ENCODE peak calls at places on chromosome 17, in nine cellular contexts. I is type B pancreatic cell; J is HTR-8/SVneo; S is caudate nucleus; A is renal cortical epithelial cell; W is activated CD8-positive, alpha-beta memory T cell treated with anti-CD3 and anti-CD28 coated beads for 24 hours; D is AG10803; U is PC-3; X is lower leg skin. Q is an unnamed sample.
A peak's percentile ranks its signal among the peaks of the same experiment; 100 is the strongest.

GRCh38 chr17:17494499-17495447 is 1.4 kb downstream of the RASD1 start:
- DNase-seq in I (no peak), J (no peak), S (no peak), A (peak; percentile 18), W (peak; percentile 67), D (peak; percentile 43), U (peak; percentile 60), X (peak; percentile 55), Q (peak; percentile 58)

GRCh38 chr17:74361613-74362391 is at the start of gene BTBD17:
- DNase-seq in I (no peak), J (no peak), S (peak; percentile 63), A (no peak), W (peak; percentile 71), D (no peak), U (peak; percentile 68), X (peak; percentile 21), Q (no peak)

GRCh38 chr17:6374761-6375312 is 60.1 kb downstream of the AIPL1 start:
- DNase-seq in I (no peak), J (peak; percentile 73), S (peak; percentile 48), A (peak; percentile 86), W (peak; percentile 77), D (peak; percentile 5), U (peak; percentile 83), X (no peak), Q (no peak)

GRCh38 chr17:29110372-29110757 is 67.4 kb downstream of the PIPOX start:
- DNase-seq in I (no peak), J (no peak), S (no peak), A (no peak), W (no peak), D (no peak), U (no peak), X (no peak), Q (no peak)

GRCh38 chr17:33730131-33730530 is 437.0 kb upstream of the ASIC2 start:
- DNase-seq in I (no peak), J (no peak), S (no peak), A (no peak), W (no peak), D (no peak), U (no peak), X (no peak), Q (no peak)

GRCh38 chr17:57675988-57676387 is 69.1 kb downstream of the CCDC182 start:
- DNase-seq in I (peak; percentile 65), J (no peak), S (no peak), A (no peak), W (peak; percentile 42), D (no peak), U (no peak), X (no peak), Q (no peak)

GRCh38 chr17:17420561-17421269 is 56.1 kb upstream of the MED9 start:
- DNase-seq in I (no peak), J (no peak), S (no peak), A (no peak), W (no peak), D (peak; percentile 92), U (no peak), X (peak; percentile 84), Q (no peak)

GRCh38 chr17:10151667-10152496 is 46.5 kb downstream of the GAS7 start:
- DNase-seq in I (no peak), J (no peak), S (no peak), A (peak; percentile 5), W (no peak), D (no peak), U (no peak), X (peak; percentile 73), Q (no peak)

GRCh38 chr17:2700031-2700490 is 11.5 kb downstream of the CLUH start:
- DNase-seq in I (no peak), J (no peak), S (no peak), A (no peak), W (no peak), D (no peak), U (no peak), X (no peak), Q (no peak)

GRCh38 chr17:79664925-79665738 is 54.3 kb upstream of the RBFOX3 start:
- DNase-seq in I (peak; percentile 63), J (no peak), S (no peak), A (no peak), W (no peak), D (peak; percentile 21), U (peak; percentile 83), X (peak; percentile 75), Q (peak; percentile 87)

GRCh38 chr17:73697872-73698271 is 53.6 kb upstream of the SDK2 start:
- DNase-seq in I (no peak), J (no peak), S (no peak), A (no peak), W (peak; percentile 38), D (no peak), U (no peak), X (no peak), Q (peak; percentile 17)

GRCh38 chr17:34756670-34757021 is 177.3 kb downstream of the TMEM132E start:
- DNase-seq in I (no peak), J (no peak), S (no peak), A (peak; percentile 16), W (no peak), D (no peak), U (peak; percentile 18), X (no peak), Q (no peak)

GRCh38 chr17:30226878-30227277 is 8.6 kb downstream of the SLC6A4 start:
- DNase-seq in I (no peak), J (no peak), S (no peak), A (no peak), W (no peak), D (no peak), U (no peak), X (no peak), Q (no peak)

GRCh38 chr17:76515291-76515949 is 14.2 kb upstream of the RHBDF2 start:
- DNase-seq in I (no peak), J (no peak), S (no peak), A (peak; percentile 83), W (peak; percentile 89), D (peak; percentile 100), U (no peak), X (peak; percentile 88), Q (no peak)

GRCh38 chr17:34314279-34314678 is 5.0 kb upstream of the CCL8 start:
- DNase-seq in I (no peak), J (no peak), S (no peak), A (no peak), W (no peak), D (peak; percentile 92), U (no peak), X (no peak), Q (no peak)

GRCh38 chr17:17156107-17156506 is 50.0 kb downstream of the PLD6 start:
- DNase-seq in I (no peak), J (no peak), S (no peak), A (peak; percentile 79), W (no peak), D (peak; percentile 75), U (peak; percentile 83), X (peak; percentile 34), Q (no peak)

GRCh38 chr17:49151996-49152395 is 19.4 kb downstream of the B4GALNT2 start:
- DNase-seq in I (no peak), J (no peak), S (no peak), A (no peak), W (no peak), D (no peak), U (no peak), X (no peak), Q (no peak)

GRCh38 chr17:36994438-36994837 is 45.7 kb downstream of the AATF start:
- DNase-seq in I (no peak), J (no peak), S (no peak), A (peak; percentile 22), W (no peak), D (peak; percentile 65), U (no peak), X (no peak), Q (no peak)

GRCh38 chr17:50353600-50354195 is 7.8 kb downstream of the XYLT2 start:
- DNase-seq in I (no peak), J (no peak), S (no peak), A (no peak), W (no peak), D (no peak), U (no peak), X (no peak), Q (no peak)

GRCh38 chr17:75019710-75020109 is 7.2 kb downstream of the MRPL58 start:
- DNase-seq in I (no peak), J (no peak), S (no peak), A (no peak), W (no peak), D (no peak), U (no peak), X (no peak), Q (no peak)

GRCh38 chr17:36731091-36731490 is 129.7 kb downstream of the MRM1 start:
- DNase-seq in I (no peak), J (no peak), S (no peak), A (no peak), W (no peak), D (no peak), U (peak; percentile 36), X (peak; percentile 30), Q (peak; percentile 95)

GRCh38 chr17:47205419-47205963 is 3.7 kb upstream of the MYL4 start:
- DNase-seq in I (no peak), J (no peak), S (no peak), A (peak; percentile 98), W (peak; percentile 74), D (peak; percentile 89), U (no peak), X (no peak), Q (no peak)

GRCh38 chr17:14755002-14755401 is 454.1 kb downstream of the HS3ST3B1 start:
- DNase-seq in I (no peak), J (peak; percentile 63), S (no peak), A (no peak), W (no peak), D (peak; percentile 44), U (peak; percentile 82), X (no peak), Q (peak; percentile 50)

GRCh38 chr17:1120596-1121441 is 59.0 kb downstream of the ABR start:
- DNase-seq in I (no peak), J (no peak), S (no peak), A (no peak), W (no peak), D (no peak), U (no peak), X (no peak), Q (no peak)

GRCh38 chr17:72913315-72913714 is 179.2 kb downstream of the SLC39A11 start:
- DNase-seq in I (no peak), J (no peak), S (no peak), A (no peak), W (no peak), D (no peak), U (peak; percentile 38), X (no peak), Q (no peak)

GRCh38 chr17:27840688-27841087 is 40.4 kb upstream of the NOS2 start:
- DNase-seq in I (no peak), J (no peak), S (no peak), A (no peak), W (no peak), D (no peak), U (no peak), X (no peak), Q (peak; percentile 73)

Q was measured in LNCaP clone FGC.